ENCODE peak calls at places on chromosomes 1 and 21, in seven cellular contexts. O is WERI-Rb-1, X is neural progenitor cell, Z is psoas muscle, M is cardiac fibroblast, Y is astrocyte of the cerebellum, I is transverse colon. P is an unnamed sample.

GRCh38 chr21:24895885-24896734 is 711.2 kb downstream of the MRPL39 start:
- DNase-seq in O (peak; percentile 32), X (peak; percentile 27), I (peak; percentile 19), Z (no peak), Y (peak; percentile 43), M (peak; percentile 1), P (no peak)

GRCh38 chr1:112934562-112934952 is 21.4 kb downstream of the SLC16A1 start:
- DNase-seq in Z (no peak), O (no peak), X (peak; percentile 15), Y (no peak), I (no peak), M (no peak), P (no peak)

GRCh38 chr1:162856260-162856659 is 4.7 kb downstream of the CCDC190 start:
- DNase-seq in O (no peak), X (no peak), Y (peak; percentile 96), I (no peak), M (peak; percentile 88), Z (no peak), P (peak; percentile 86)

GRCh38 chr1:238677567-238677966 is 708.8 kb upstream of the CHRM3 start:
- DNase-seq in I (no peak), M (peak; percentile 11), Y (no peak), Z (no peak), X (no peak), O (no peak), P (no peak)

GRCh38 chr21:41726970-41727783 is 39.7 kb downstream of the RIPK4 start:
- DNase-seq in I (no peak), Y (peak; percentile 31), M (peak; percentile 79), X (no peak), Z (peak; percentile 79), O (no peak), P (no peak)

GRCh38 chr1:103461171-103462105 is 64.1 kb upstream of the RNPC3 start:
- DNase-seq in I (no peak), Y (no peak), X (peak; percentile 10), O (no peak), Z (no peak), M (peak; percentile 29), P (no peak)

GRCh38 chr1:203085528-203086406 is at the start of gene MYOG:
- DNase-seq in Z (peak; percentile 32), Y (no peak), O (peak; percentile 90), M (no peak), X (peak; percentile 30), I (no peak), P (no peak)

GRCh38 chr21:10641107-10641506 is 119.7 kb downstream of the TPTE start:
- DNase-seq in M (no peak), I (no peak), X (no peak), Y (no peak), O (no peak), Z (no peak), P (no peak)

GRCh38 chr1:99557556-99558256 is 88.2 kb upstream of the PALMD start:
- DNase-seq in X (no peak), I (no peak), Z (no peak), M (peak; percentile 64), Y (peak; percentile 58), O (no peak), P (no peak)

GRCh38 chr21:41779659-41780058 is 12.8 kb upstream of the RIPK4 start:
- DNase-seq in I (no peak), Y (no peak), Z (no peak), X (no peak), M (no peak), O (no peak), P (no peak)

GRCh38 chr1:235640580-235640979 is 9.0 kb downstream of the GNG4 start:
- DNase-seq in I (peak; percentile 4), O (no peak), Y (no peak), M (no peak), X (no peak), Z (no peak), P (no peak)

GRCh38 chr1:89125571-89126233 is at the start of gene GBP2:
- DNase-seq in Z (no peak), Y (peak; percentile 20), M (peak; percentile 70), O (no peak), I (no peak), X (no peak), P (peak; percentile 33)

GRCh38 chr1:202133521-202133920 is 10.8 kb downstream of the GPR37L1 start:
- DNase-seq in I (no peak), M (no peak), O (no peak), Z (no peak), X (no peak), Y (no peak), P (no peak)

GRCh38 chr21:34989337-34990151 is 59.6 kb downstream of the RUNX1 start:
- DNase-seq in O (no peak), Y (peak; percentile 48), Z (no peak), I (no peak), X (peak; percentile 25), M (no peak), P (no peak)

GRCh38 chr1:178275083-178275482 is 181.2 kb downstream of the RASAL2 start:
- DNase-seq in M (no peak), Z (no peak), Y (no peak), O (no peak), X (no peak), I (no peak), P (no peak)

GRCh38 chr21:32393677-32394001 is 827 bp upstream of the URB1 start:
- DNase-seq in I (no peak), Y (no peak), O (no peak), X (no peak), Z (no peak), M (no peak), P (no peak)

GRCh38 chr1:167052389-167052788 is 37.8 kb downstream of the GPA33 start:
- DNase-seq in Z (no peak), M (no peak), O (peak; percentile 29), X (peak; percentile 56), Y (no peak), I (no peak), P (no peak)

GRCh38 chr1:87106867-87107266 is 192.4 kb downstream of the HS2ST1 start:
- DNase-seq in Y (no peak), Z (no peak), X (no peak), O (no peak), M (no peak), I (no peak), P (no peak)

GRCh38 chr1:3770047-3770765 is 2.3 kb upstream of the SMIM1 start:
- DNase-seq in I (no peak), O (no peak), Z (no peak), X (no peak), Y (no peak), M (no peak), P (no peak)

GRCh38 chr1:185837711-185838110 is 103.5 kb downstream of the HMCN1 start:
- DNase-seq in M (peak; percentile 46), I (no peak), O (no peak), Y (no peak), Z (no peak), X (no peak), P (no peak)

GRCh38 chr1:107225706-107226105 is 84.9 kb downstream of the NTNG1 start:
- DNase-seq in Y (no peak), Z (no peak), X (no peak), I (no peak), O (no peak), M (no peak), P (no peak)

GRCh38 chr21:15289896-15290841 is 225.4 kb upstream of the NRIP1 start:
- DNase-seq in O (no peak), I (peak; percentile 80), M (no peak), Z (peak; percentile 46), Y (no peak), X (peak; percentile 87), P (no peak)

GRCh38 chr1:247115141-247115510 is 11.0 kb upstream of the ZNF669 start:
- DNase-seq in M (no peak), Z (no peak), X (no peak), Y (no peak), I (no peak), O (no peak), P (no peak)

GRCh38 chr21:42590431-42591131 is 62.8 kb upstream of the PDE9A start:
- DNase-seq in O (no peak), Z (no peak), I (no peak), Y (no peak), M (no peak), X (no peak), P (no peak)

DNA sequence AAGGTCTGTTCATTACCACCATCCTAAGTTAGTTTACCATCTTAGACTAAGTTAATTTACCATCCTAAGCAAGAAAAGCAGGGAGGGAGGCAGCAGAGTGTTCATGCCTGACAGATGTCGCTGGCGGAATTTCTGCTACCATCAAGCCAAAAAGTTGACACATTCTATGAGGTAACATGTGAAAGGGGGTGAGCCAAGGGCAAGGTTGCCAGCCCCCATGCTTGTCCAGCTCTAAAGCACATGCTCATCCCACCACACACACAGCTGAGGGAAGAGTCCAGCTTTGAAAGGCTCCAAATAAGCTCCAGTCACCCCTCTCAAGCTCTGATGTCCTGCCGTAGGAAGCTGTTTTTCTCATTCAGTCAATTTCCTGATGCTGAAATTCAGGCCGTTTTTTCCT is 46.3 kb downstream of the EIF2D start:
- DNase-seq in I (no peak), Y (no peak), X (no peak), O (no peak), M (no peak), Z (no peak), P (no peak)
- H3K4me3 ChIP-seq in I (no peak overlapping the region), Y (no peak overlapping the region), X (no peak overlapping the region), O (no peak overlapping the region), M (no peak overlapping the region), Z (no peak overlapping the region), P (no peak overlapping the region)

DNA sequence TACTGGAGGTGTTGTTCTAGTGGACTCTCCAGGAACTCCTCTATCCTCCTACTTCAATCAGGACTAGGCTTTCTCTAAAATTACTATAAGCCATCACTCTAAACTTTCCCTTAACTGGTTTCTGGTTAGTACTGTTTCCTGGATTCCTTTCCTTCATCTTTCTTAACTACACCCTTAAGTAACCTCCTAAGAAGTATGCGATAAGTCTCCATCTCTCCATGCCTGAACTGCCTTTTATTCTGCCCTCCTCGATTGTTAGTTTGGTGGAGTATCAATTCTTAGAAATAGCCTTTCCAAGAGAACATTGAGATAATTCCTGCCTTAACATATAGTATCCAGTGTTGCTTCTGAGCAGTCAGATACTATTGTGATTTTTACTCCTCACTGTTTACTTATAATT is 162.9 kb upstream of the PDE4B start:
- DNase-seq in Z (no peak), O (no peak), I (no peak), X (no peak), M (no peak), Y (no peak), P (no peak)
- TF ChIP-seq CTCF in Z (no peak), O (no peak), I (no peak), X (no peak), M (no peak), Y (no peak), P (no peak)

DNA sequence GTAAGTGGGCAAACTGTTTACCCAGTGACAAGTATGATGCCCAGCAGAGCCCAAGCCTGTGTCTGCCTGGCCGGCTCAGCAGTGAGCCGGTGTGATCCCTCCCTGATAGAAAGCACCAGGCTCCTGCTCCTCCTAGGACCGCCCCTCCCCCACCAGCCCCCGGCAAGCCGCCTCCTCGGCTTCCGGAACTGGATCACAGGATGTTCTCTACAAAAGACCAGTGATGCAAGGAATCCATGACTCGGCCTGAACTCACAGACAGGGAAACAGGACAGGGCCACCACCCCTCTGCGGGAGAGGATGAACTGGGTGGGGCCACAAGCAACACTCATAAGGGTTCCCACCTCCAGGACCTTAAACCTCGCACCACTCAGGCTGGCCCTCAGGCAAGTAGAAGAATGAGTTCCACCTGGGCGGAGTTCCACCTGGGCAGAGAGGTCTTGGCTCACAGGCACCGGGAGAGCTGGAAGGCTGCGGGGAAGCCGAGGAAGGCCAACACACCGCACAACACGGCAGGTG is 7.8 kb downstream of the ACOT7 start:
- DNase-seq in O (no peak), Z (peak; percentile 35), X (peak; percentile 84), M (peak; percentile 89), Y (peak; percentile 39), I (peak; percentile 25), P (no peak)
- H3K4me3 ChIP-seq in O (no peak overlapping the region), Z (no peak overlapping the region), X (peak overlapping the region; percentile 16), M (peak overlapping the region; percentile 3), Y (peak overlapping the region; percentile 45), I (no peak overlapping the region), P (no peak overlapping the region)

GRCh38 chr1:201023517-201023902 is at the start of gene KIF21B:
- DNase-seq in Y (no peak), M (peak; percentile 52), I (peak; percentile 92), Z (peak; percentile 82), O (peak; percentile 100), X (peak; percentile 96), P (no peak)
- TF ChIP-seq CTCF in Y (no peak), M (no peak), I (no peak), Z (no peak), O (no peak), X (no peak), P (no peak)